ENCODE peak calls at places on chromosome 17, in four cellular contexts. One of them, this sample, is unnamed.

GRCh38 chr17:41654134-41654907 is 29.9 kb upstream of the KRT17 start:
- DNase-seq in A549: peak
- DNase-seq in NCI-H1436: no peak
- DNase-seq in hepatic stellate cell: no peak
- DNase-seq in this sample: no peak

GRCh38 chr17:5283531-5284315 is 1.6 kb downstream of the RABEP1 start:
- DNase-seq in A549: no peak
- DNase-seq in NCI-H1436: no peak
- DNase-seq in hepatic stellate cell: no peak
- DNase-seq in this sample: peak

GRCh38 chr17:15915996-15916395 is 28.9 kb upstream of the ADORA2B start:
- DNase-seq in hepatic stellate cell: no peak
- DNase-seq in A549: no peak
- DNase-seq in NCI-H1436: no peak
- DNase-seq in this sample: no peak

GRCh38 chr17:77314601-77315000 is 173.8 kb downstream of the SEC14L1 start:
- DNase-seq in NCI-H1436: no peak
- DNase-seq in A549: no peak
- DNase-seq in hepatic stellate cell: no peak
- DNase-seq in this sample: no peak

GRCh38 chr17:66397486-66397885 is 95.1 kb downstream of the PRKCA start:
- DNase-seq in hepatic stellate cell: no peak
- DNase-seq in NCI-H1436: no peak
- DNase-seq in A549: no peak
- DNase-seq in this sample: no peak

GRCh38 chr17:42667088-42667951 is 8.2 kb downstream of the TUBG2 start:
- DNase-seq in A549: peak
- DNase-seq in hepatic stellate cell: peak
- DNase-seq in NCI-H1436: no peak
- DNase-seq in this sample: peak

GRCh38 chr17:58568050-58568830 is 53.8 kb upstream of the MTMR4 start:
- DNase-seq in hepatic stellate cell: no peak
- DNase-seq in A549: no peak
- DNase-seq in NCI-H1436: no peak
- DNase-seq in this sample: no peak

GRCh38 chr17:67024736-67025135 is 19.6 kb upstream of the CACNG1 start:
- DNase-seq in NCI-H1436: no peak
- DNase-seq in A549: no peak
- DNase-seq in hepatic stellate cell: no peak
- DNase-seq in this sample: no peak

GRCh38 chr17:17718251-17718650 is 37.0 kb downstream of the RAI1 start:
- DNase-seq in NCI-H1436: no peak
- DNase-seq in A549: no peak
- DNase-seq in hepatic stellate cell: no peak
- DNase-seq in this sample: no peak